ENCODE peak calls at places on chromosome 5, in ten cellular contexts. Y is trophoblast cell; T is mucosa of descending colon; R is stomach; M is breast epithelium; P is CD4-positive, alpha-beta memory T cell; O is HCT116; N is vagina; L is GM23338; E is pancreas. Q is an unnamed sample. For H3K4me1, the result is how much of the 10 kb centered on the place peaks cover.

GRCh38 chr5:172010278-172010677 is 3.8 kb upstream of the FBXW11 start:
- DNase-seq in L (peak), P (no peak), N (no peak), T (no peak), E (no peak), R (no peak), M (no peak), O (no peak), Y (no peak), Q (no peak)

GRCh38 chr5:16902846-16903245 is 33.2 kb downstream of the MYO10 start:
- DNase-seq in O (no peak), Y (peak), T (no peak), N (no peak), E (peak), P (no peak), L (no peak), M (no peak), R (peak), Q (no peak)

GRCh38 chr5:83844320-83845068 is 123.8 kb upstream of the HAPLN1 start:
- DNase-seq in L (peak), Y (peak), E (no peak), R (no peak), P (no peak), N (no peak), T (no peak), O (no peak), M (peak), Q (no peak)

GRCh38 chr5:117488976-117489500 is 914.4 kb upstream of the SEMA6A start:
- DNase-seq in R (no peak), L (no peak), P (no peak), E (no peak), Y (no peak), M (no peak), N (no peak), O (no peak), T (no peak), Q (no peak)

GRCh38 chr5:9892696-9893095 is 262.5 kb upstream of the TAS2R1 start:
- DNase-seq in E (no peak), P (no peak), R (no peak), O (no peak), M (no peak), L (no peak), T (no peak), N (no peak), Y (no peak), Q (no peak)

GRCh38 chr5:65695162-65695755 is 26.6 kb downstream of the SGTB start:
- DNase-seq in L (no peak), Y (no peak), E (no peak), N (no peak), T (no peak), M (no peak), P (no peak), R (no peak), O (no peak), Q (no peak)

GRCh38 chr5:38258319-38259061 is at the start of gene EGFLAM:
- DNase-seq in E (no peak), L (peak), R (no peak), N (no peak), T (no peak), M (no peak), O (no peak), P (no peak), Y (no peak), Q (no peak)

GRCh38 chr5:134500699-134501430 is 24.6 kb upstream of the JADE2 start:
- DNase-seq in O (no peak), M (no peak), P (no peak), E (no peak), N (no peak), R (no peak), Y (peak), L (no peak), T (no peak), Q (no peak)

GRCh38 chr5:172142709-172143215 is 45.3 kb downstream of the STK10 start:
- DNase-seq in E (no peak), M (no peak), P (no peak), Y (peak), T (no peak), O (no peak), R (no peak), L (no peak), N (no peak), Q (no peak)

GRCh38 chr5:6236858-6237481 is 141.4 kb downstream of the MED10 start:
- DNase-seq in O (no peak), Y (no peak), N (peak), P (no peak), L (no peak), E (no peak), R (no peak), T (no peak), M (no peak), Q (no peak)

GRCh38 chr5:21391506-21391905 is 1403.5 kb upstream of the CDH18 start:
- DNase-seq in L (peak), O (no peak), T (no peak), E (no peak), M (no peak), N (no peak), Y (no peak), R (no peak), P (no peak), Q (no peak)

GRCh38 chr5:53985796-53986195 is 324.6 kb downstream of the ARL15 start:
- DNase-seq in E (no peak), T (no peak), O (no peak), N (no peak), R (no peak), Y (no peak), L (no peak), P (no peak), M (no peak), Q (no peak)

GRCh38 chr5:34415559-34416198 is 240.4 kb upstream of the RAI14 start:
- DNase-seq in O (no peak), P (no peak), M (no peak), T (no peak), N (no peak), L (peak), E (no peak), Y (no peak), R (no peak), Q (no peak)

GRCh38 chr5:58786904-58787303 is 204.0 kb downstream of the RAB3C start:
- DNase-seq in T (no peak), N (no peak), M (no peak), E (no peak), R (no peak), Y (no peak), L (no peak), O (no peak), P (no peak), Q (no peak)

GRCh38 chr5:144142030-144142825 is 28.2 kb downstream of the YIPF5 start:
- DNase-seq in N (no peak), P (no peak), L (peak), M (no peak), O (peak), T (no peak), Y (no peak), R (no peak), E (no peak), Q (peak)

DNA sequence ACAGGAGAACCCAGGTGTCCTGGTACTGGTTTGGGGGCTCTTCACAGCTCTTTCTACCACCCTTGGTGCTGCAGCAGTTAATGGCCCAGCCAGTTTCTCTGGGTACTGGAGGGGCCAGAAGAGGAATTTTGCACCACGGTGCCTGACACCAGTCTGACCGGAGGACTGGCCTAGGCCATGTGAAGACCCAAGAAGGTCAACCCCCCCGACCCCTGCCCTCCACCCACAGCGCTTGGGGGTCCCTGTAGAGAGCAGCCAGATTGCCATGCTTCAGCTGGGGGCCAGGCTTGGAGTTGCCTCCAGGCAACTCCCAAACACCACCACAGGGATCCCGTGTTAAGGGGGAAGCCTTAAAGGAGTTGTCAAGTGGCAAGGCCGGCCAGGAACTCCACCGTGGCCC is 6.2 kb downstream of the ARSI start:
- DNase-seq in Y (no peak), R (no peak), T (no peak), N (no peak), O (no peak), P (no peak), L (no peak), M (no peak), E (no peak), Q (no peak)
- H3K4me1 ChIP-seq in Y (under half), R (under half), T (under half), N (half or more), O (under half), P (under half), L (under half), M (under half), E (under half), Q (under half)

GRCh38 chr5:52947851-52948250 is 41.3 kb upstream of the ITGA2 start:
- DNase-seq in T (no peak), L (no peak), R (no peak), O (no peak), N (no peak), M (no peak), Y (no peak), P (peak), E (no peak), Q (no peak)
- H3K4me1 ChIP-seq in T (under half), L (under half), R (under half), O (under half), N (under half), M (under half), Y (under half), P (under half), E (under half), Q (under half)

DNA sequence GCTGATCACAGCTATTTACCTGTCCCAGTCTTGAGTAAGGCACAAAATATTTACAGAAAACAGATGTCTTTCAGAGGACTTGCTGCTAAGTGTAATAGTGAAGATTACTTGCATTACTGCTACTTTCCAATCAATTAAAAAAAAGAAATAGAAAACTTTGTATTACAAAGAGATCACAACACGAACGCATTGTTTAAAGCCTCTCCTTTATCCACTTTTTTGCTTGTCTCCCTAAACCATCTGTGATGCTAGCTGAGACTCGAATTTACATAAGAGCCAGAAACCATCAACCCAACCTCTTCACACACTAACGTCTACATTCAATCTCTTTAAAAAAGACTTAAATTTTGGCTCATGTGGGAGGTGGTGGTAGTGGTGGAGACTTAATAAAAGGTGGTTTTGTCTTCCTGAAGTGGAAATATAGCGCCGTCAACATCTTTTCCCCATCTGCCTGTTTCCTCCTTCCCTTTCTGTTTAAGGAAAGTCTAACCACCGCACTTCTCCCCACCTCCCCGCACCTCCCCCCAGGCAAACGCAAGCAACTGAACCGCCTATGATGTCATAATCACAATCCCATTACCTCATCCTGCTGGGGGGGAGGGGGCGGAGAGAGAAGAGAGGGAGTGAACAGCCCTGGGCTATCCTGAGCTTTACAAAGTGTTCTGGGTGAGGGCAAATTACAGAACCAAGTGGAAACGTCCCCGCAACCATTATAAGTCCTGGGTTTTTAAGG is 948 bp upstream of the FAM53C start:
- DNase-seq in R (peak), N (no peak), E (peak), L (peak), P (peak), Y (peak), M (peak), O (peak), T (peak), Q (peak)
- H3K4me1 ChIP-seq in R (under half), N (under half), E (under half), L (under half), P (under half), Y (under half), M (under half), O (under half), T (under half), Q (under half)

DNA sequence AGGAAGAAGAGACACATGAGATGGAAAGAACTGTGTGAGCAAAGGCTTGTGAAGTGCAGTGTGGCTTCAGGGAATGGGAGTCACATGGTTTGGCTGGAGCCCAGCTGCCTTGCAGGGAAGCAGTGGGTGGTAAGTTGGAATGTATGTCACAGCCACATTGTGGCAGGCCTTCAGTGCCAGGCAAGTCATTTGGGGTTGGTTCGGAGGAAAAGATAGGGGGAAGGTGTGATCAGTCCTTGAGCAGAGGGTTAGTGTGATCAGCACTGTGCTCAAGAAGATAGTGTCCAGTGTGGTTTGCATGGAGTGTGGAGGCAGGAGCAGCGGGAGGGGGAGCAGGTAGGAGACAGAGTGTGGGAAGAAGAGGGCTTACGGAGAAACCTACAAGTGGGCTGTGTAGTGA is 46.4 kb downstream of the ARHGAP26 start:
- DNase-seq in N (no peak), T (peak), E (peak), P (no peak), Y (no peak), M (peak), O (no peak), R (peak), L (no peak), Q (no peak)
- H3K4me1 ChIP-seq in N (half or more), T (under half), E (under half), P (under half), Y (under half), M (under half), O (half or more), R (half or more), L (under half), Q (half or more)

DNA sequence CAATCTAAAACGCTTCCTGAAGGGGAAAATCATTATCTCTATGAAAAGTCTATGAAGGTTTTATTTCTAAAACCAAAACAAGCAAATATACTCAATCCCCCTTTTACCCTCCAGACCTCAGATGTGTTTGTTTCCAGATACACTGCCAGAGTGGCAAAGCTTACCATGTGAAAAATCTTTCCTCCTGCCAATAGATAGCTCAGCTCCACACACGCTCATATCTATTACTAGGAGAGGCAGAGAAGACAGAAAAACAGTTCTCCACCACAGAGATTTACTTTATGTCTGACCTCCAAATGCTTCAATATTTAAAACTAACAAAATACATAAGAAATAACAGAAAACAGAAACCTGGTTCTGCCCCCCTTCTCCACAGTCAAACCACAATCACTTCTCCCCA is 7.0 kb downstream of the IRX2 start:
- DNase-seq in E (no peak), R (no peak), N (no peak), T (no peak), M (no peak), Y (no peak), P (no peak), L (no peak), O (no peak), Q (no peak)
- H3K4me1 ChIP-seq in E (under half), R (under half), N (under half), T (under half), M (under half), Y (under half), P (under half), L (under half), O (under half), Q (under half)

GRCh38 chr5:159216454-159216853 is 7.1 kb upstream of the RNF145 start:
- DNase-seq in P (no peak), M (no peak), R (no peak), T (no peak), O (no peak), L (no peak), N (no peak), Y (no peak), E (no peak), Q (no peak)

GRCh38 chr5:159217236-159217635 is 7.9 kb upstream of the RNF145 start:
- DNase-seq in P (no peak), E (no peak), O (no peak), T (no peak), Y (no peak), N (no peak), M (no peak), R (no peak), L (no peak), Q (no peak)

GRCh38 chr5:159215886-159216285 is 6.5 kb upstream of the RNF145 start:
- DNase-seq in N (no peak), P (no peak), R (no peak), Y (no peak), O (no peak), T (no peak), M (no peak), E (no peak), L (no peak), Q (no peak)

GRCh38 chr5:159212667-159213462 is 3.5 kb upstream of the RNF145 start:
- DNase-seq in M (no peak), O (no peak), N (no peak), P (no peak), Y (no peak), T (no peak), R (no peak), E (no peak), L (no peak), Q (no peak)

DNA sequence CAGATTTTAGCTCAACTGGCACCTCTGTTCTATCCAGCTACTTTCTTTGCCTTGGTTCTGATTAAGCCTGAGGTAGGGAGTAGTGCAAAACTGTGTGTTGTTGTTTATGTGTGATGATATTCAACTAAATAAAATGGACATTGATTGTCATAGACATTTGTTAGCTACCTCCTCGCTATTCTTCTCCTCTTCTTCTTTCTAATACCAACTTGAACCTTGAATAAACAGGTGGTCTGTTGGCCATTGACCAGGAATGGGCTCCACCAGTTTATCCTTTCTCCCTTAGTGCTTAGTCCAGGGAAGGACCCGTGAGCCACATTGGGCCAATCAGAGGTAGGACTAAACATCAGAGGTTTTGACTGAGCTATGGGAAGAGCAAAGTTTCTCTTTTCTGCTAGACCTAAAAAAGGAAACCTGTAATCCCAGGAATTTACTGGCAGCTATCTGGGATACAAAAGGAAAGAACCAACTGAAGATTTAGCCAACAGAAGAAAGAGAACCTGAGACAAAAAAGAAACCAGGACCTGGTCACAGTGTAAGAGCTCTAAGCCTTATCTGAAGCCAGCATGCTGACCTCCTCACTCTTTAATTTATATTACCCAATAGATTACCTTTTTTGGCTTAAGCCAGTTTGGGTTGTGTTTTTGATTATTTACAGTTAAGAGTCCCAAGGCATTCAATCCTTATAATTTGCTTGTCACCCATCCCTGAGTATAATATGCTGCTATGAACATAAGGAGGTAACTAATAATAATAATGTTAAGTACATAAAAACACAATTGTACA is 5.3 kb upstream of the RNF145 start:
- DNase-seq in E (no peak), T (no peak), O (no peak), P (no peak), R (no peak), N (no peak), L (peak), M (no peak), Y (no peak), Q (no peak)
- H3K4me1 ChIP-seq in E (under half), T (under half), O (under half), P (under half), R (under half), N (under half), L (under half), M (under half), Y (under half), Q (under half)

DNA sequence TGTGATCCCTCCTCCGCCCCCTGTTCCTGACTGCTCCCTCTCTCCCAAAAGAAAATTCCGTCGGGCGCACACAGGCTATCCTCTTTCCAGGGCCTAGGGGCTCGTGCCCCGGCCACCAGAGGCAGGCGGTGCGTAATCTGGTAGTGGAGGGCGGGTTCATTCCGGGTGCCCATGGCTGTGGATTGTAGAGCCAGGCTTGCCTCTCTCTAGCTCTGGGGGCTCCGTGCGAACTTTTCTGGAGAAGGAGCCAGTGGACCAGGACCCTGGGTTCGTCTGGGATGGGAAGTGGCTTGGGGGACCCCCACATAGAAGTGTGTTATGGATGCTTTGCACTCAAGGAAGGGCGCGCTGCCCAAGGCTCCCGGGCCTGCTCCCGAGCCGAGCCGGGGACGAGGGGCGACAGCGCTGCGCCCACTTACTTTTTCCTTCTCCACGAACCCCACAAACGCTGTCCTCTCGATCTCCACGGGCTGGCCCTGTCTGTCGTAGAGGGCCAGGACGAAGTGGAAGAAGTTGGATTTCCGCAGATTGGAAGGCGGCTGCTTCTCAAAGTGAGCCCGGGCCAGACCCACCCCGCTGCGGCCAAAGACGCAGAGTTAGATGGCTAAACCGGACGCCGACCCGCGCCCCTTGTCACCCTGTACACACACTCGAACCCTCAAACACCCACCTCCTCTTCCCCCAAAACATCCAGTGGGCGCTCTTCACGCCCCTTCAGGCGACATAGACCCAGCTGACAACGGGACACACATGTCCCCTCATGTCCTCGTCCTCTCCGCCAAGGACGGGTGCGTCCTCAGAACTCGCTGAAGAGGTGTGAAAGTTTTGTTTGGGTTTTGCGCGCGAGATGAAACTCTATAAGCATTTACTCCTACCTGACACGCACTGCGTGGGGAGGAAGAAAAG is 2.9 kb downstream of the EBF1 start:
- DNase-seq in E (no peak), Y (no peak), L (peak), P (peak), O (no peak), R (no peak), N (no peak), M (no peak), T (peak), Q (no peak)
- H3K4me1 ChIP-seq in E (under half), Y (under half), L (under half), P (under half), O (under half), R (under half), N (under half), M (under half), T (under half), Q (under half)